ENCODE peak calls at places on chromosomes 11 and 22, in eight cellular contexts. One of them, this sample, is unnamed.

GRCh38 chr11:134452026-134452848 is 40.2 kb upstream of the B3GAT1 start:
- DNase-seq in suprapubic skin: no peak
- DNase-seq in stomach: no peak
- DNase-seq in lower leg skin: no peak
- DNase-seq in IMR-90: no peak
- DNase-seq in uterus: no peak
- DNase-seq in body of pancreas: no peak
- DNase-seq in spleen: no peak
- DNase-seq in this sample: peak; percentile 21

GRCh38 chr11:47905358-47906059 is 57.4 kb upstream of the NUP160 start:
- DNase-seq in lower leg skin: no peak
- DNase-seq in suprapubic skin: no peak
- DNase-seq in spleen: no peak
- DNase-seq in body of pancreas: no peak
- DNase-seq in stomach: no peak
- DNase-seq in uterus: no peak
- DNase-seq in IMR-90: peak; percentile 80
- DNase-seq in this sample: no peak

GRCh38 chr11:15157738-15158137 is 43.0 kb downstream of the INSC start:
- DNase-seq in suprapubic skin: no peak
- DNase-seq in IMR-90: no peak
- DNase-seq in body of pancreas: no peak
- DNase-seq in uterus: no peak
- DNase-seq in lower leg skin: no peak
- DNase-seq in spleen: no peak
- DNase-seq in stomach: no peak
- DNase-seq in this sample: no peak

GRCh38 chr11:7514099-7514725 is 413 bp downstream of the PPFIBP2 start:
- DNase-seq in body of pancreas: no peak
- DNase-seq in uterus: no peak
- DNase-seq in lower leg skin: peak; percentile 90
- DNase-seq in spleen: no peak
- DNase-seq in suprapubic skin: no peak
- DNase-seq in stomach: no peak
- DNase-seq in IMR-90: no peak
- DNase-seq in this sample: peak; percentile 32

GRCh38 chr11:117583063-117583801 is 213.8 kb downstream of the DSCAML1 start:
- DNase-seq in suprapubic skin: peak; percentile 73
- DNase-seq in uterus: no peak
- DNase-seq in body of pancreas: no peak
- DNase-seq in spleen: no peak
- DNase-seq in lower leg skin: peak; percentile 76
- DNase-seq in IMR-90: no peak
- DNase-seq in stomach: no peak
- DNase-seq in this sample: no peak

GRCh38 chr22:35686298-35686697 is 31.4 kb upstream of the APOL5 start:
- DNase-seq in uterus: no peak
- DNase-seq in IMR-90: no peak
- DNase-seq in stomach: no peak
- DNase-seq in body of pancreas: no peak
- DNase-seq in spleen: no peak
- DNase-seq in suprapubic skin: no peak
- DNase-seq in lower leg skin: no peak
- DNase-seq in this sample: peak; percentile 48

GRCh38 chr11:120244476-120244875 is 4.5 kb downstream of the POU2F3 start:
- DNase-seq in suprapubic skin: no peak
- DNase-seq in spleen: peak; percentile 16
- DNase-seq in IMR-90: peak; percentile 10
- DNase-seq in uterus: no peak
- DNase-seq in stomach: no peak
- DNase-seq in body of pancreas: no peak
- DNase-seq in lower leg skin: no peak
- DNase-seq in this sample: no peak

GRCh38 chr11:131464024-131464423 is 93.6 kb downstream of the NTM start:
- DNase-seq in uterus: no peak
- DNase-seq in suprapubic skin: no peak
- DNase-seq in lower leg skin: no peak
- DNase-seq in spleen: no peak
- DNase-seq in body of pancreas: no peak
- DNase-seq in stomach: no peak
- DNase-seq in IMR-90: no peak
- DNase-seq in this sample: no peak

GRCh38 chr11:76803023-76803422 is 19.9 kb downstream of the TSKU start:
- DNase-seq in suprapubic skin: peak; percentile 85
- DNase-seq in stomach: no peak
- DNase-seq in body of pancreas: peak; percentile 30
- DNase-seq in IMR-90: peak; percentile 83
- DNase-seq in spleen: peak; percentile 33
- DNase-seq in lower leg skin: no peak
- DNase-seq in uterus: peak; percentile 16
- DNase-seq in this sample: no peak

GRCh38 chr22:19942071-19942885 is 660 bp upstream of the TXNRD2 start:
- DNase-seq in lower leg skin: no peak
- DNase-seq in uterus: peak; percentile 35
- DNase-seq in body of pancreas: no peak
- DNase-seq in suprapubic skin: no peak
- DNase-seq in spleen: no peak
- DNase-seq in stomach: no peak
- DNase-seq in IMR-90: peak; percentile 69
- DNase-seq in this sample: no peak

GRCh38 chr11:28743101-28743550 is 634.9 kb downstream of the METTL15 start:
- DNase-seq in lower leg skin: no peak
- DNase-seq in suprapubic skin: no peak
- DNase-seq in spleen: no peak
- DNase-seq in uterus: no peak
- DNase-seq in IMR-90: peak; percentile 69
- DNase-seq in body of pancreas: no peak
- DNase-seq in stomach: no peak
- DNase-seq in this sample: no peak

GRCh38 chr11:83768476-83768875 is 482.3 kb upstream of the CCDC90B start:
- DNase-seq in body of pancreas: no peak
- DNase-seq in IMR-90: no peak
- DNase-seq in suprapubic skin: no peak
- DNase-seq in stomach: no peak
- DNase-seq in uterus: no peak
- DNase-seq in lower leg skin: no peak
- DNase-seq in spleen: no peak
- DNase-seq in this sample: no peak

GRCh38 chr11:110022548-110022947 is 70.6 kb upstream of the ZC3H12C start:
- DNase-seq in uterus: no peak
- DNase-seq in IMR-90: peak; percentile 25
- DNase-seq in suprapubic skin: no peak
- DNase-seq in body of pancreas: no peak
- DNase-seq in stomach: no peak
- DNase-seq in spleen: no peak
- DNase-seq in lower leg skin: no peak
- DNase-seq in this sample: no peak
- TF ChIP-seq POLR2A in uterus: no peak
- TF ChIP-seq POLR2A in IMR-90: no peak
- TF ChIP-seq POLR2A in suprapubic skin: no peak
- TF ChIP-seq POLR2A in body of pancreas: no peak
- TF ChIP-seq POLR2A in stomach: no peak
- TF ChIP-seq POLR2A in spleen: no peak
- TF ChIP-seq POLR2A in lower leg skin: no peak
- TF ChIP-seq POLR2A in this sample: no peak

GRCh38 chr11:34809191-34810106 is 106.7 kb downstream of the APIP start:
- DNase-seq in spleen: no peak
- DNase-seq in IMR-90: peak; percentile 31
- DNase-seq in lower leg skin: no peak
- DNase-seq in uterus: no peak
- DNase-seq in suprapubic skin: no peak
- DNase-seq in stomach: no peak
- DNase-seq in body of pancreas: no peak
- DNase-seq in this sample: no peak
- TF ChIP-seq POLR2A in spleen: no peak
- TF ChIP-seq POLR2A in IMR-90: no peak
- TF ChIP-seq POLR2A in lower leg skin: no peak
- TF ChIP-seq POLR2A in uterus: no peak
- TF ChIP-seq POLR2A in suprapubic skin: no peak
- TF ChIP-seq POLR2A in stomach: no peak
- TF ChIP-seq POLR2A in body of pancreas: no peak
- TF ChIP-seq POLR2A in this sample: no peak

GRCh38 chr22:45435544-45436139 is 22.1 kb downstream of the RIBC2 start:
- DNase-seq in suprapubic skin: peak; percentile 94
- DNase-seq in spleen: peak; percentile 93
- DNase-seq in body of pancreas: peak; percentile 90
- DNase-seq in IMR-90: peak; percentile 90
- DNase-seq in lower leg skin: peak; percentile 98
- DNase-seq in stomach: peak; percentile 92
- DNase-seq in uterus: peak; percentile 92
- DNase-seq in this sample: peak; percentile 96
- TF ChIP-seq POLR2A in suprapubic skin: no peak
- TF ChIP-seq POLR2A in spleen: no peak
- TF ChIP-seq POLR2A in body of pancreas: no peak
- TF ChIP-seq POLR2A in IMR-90: peak; percentile 35
- TF ChIP-seq POLR2A in lower leg skin: no peak
- TF ChIP-seq POLR2A in stomach: no peak
- TF ChIP-seq POLR2A in uterus: no peak
- TF ChIP-seq POLR2A in this sample: no peak

GRCh38 chr11:108453207-108453835 is 14.0 kb downstream of the C11orf65 start:
- DNase-seq in suprapubic skin: no peak
- DNase-seq in IMR-90: no peak
- DNase-seq in body of pancreas: no peak
- DNase-seq in uterus: no peak
- DNase-seq in stomach: no peak
- DNase-seq in spleen: no peak
- DNase-seq in lower leg skin: no peak
- DNase-seq in this sample: no peak
- TF ChIP-seq POLR2A in suprapubic skin: no peak
- TF ChIP-seq POLR2A in IMR-90: no peak
- TF ChIP-seq POLR2A in body of pancreas: no peak
- TF ChIP-seq POLR2A in uterus: no peak
- TF ChIP-seq POLR2A in stomach: no peak
- TF ChIP-seq POLR2A in spleen: no peak
- TF ChIP-seq POLR2A in lower leg skin: no peak
- TF ChIP-seq POLR2A in this sample: no peak

This sample was measured in Peyer's patch.